ENCODE peak calls at places on chromosomes 7 and 10, in six cellular contexts. Z, R, T, Y, H and O are unnamed samples.

GRCh38 chr10:32139223-32140073 is 83.2 kb upstream of the KIF5B start:
- DNase-seq in Z (peak), R (peak), T (no peak), Y (peak), H (peak), O (peak)

GRCh38 chr10:132329565-132330485 is 2.2 kb upstream of the LRRC27 start:
- DNase-seq in Z (no peak), R (peak), T (peak), Y (no peak), H (peak), O (peak)

GRCh38 chr7:69844264-69844868 is 246.1 kb downstream of the AUTS2 start:
- DNase-seq in Z (no peak), R (no peak), T (no peak), Y (no peak), H (no peak), O (no peak)

GRCh38 chr7:134899729-134900128 is 86.6 kb upstream of the AGBL3 start:
- DNase-seq in Z (no peak), R (no peak), T (no peak), Y (no peak), H (no peak), O (no peak)

GRCh38 chr7:17989546-17989945 is 38.1 kb downstream of the PRPS1L1 start:
- DNase-seq in Z (no peak), R (no peak), T (no peak), Y (no peak), H (no peak), O (no peak)

GRCh38 chr7:112594397-112594796 is 113.6 kb downstream of the LSMEM1 start:
- DNase-seq in Z (no peak), R (peak), T (no peak), Y (no peak), H (no peak), O (no peak)

GRCh38 chr7:139713061-139713460 is 64.7 kb downstream of the HIPK2 start:
- DNase-seq in Z (no peak), R (no peak), T (no peak), Y (no peak), H (no peak), O (no peak)

GRCh38 chr10:11530806-11531205 is 80.6 kb downstream of the USP6NL start:
- DNase-seq in Z (no peak), R (no peak), T (no peak), Y (no peak), H (no peak), O (no peak)

GRCh38 chr7:21805793-21806192 is 139.9 kb downstream of the CDCA7L start:
- DNase-seq in Z (no peak), R (no peak), T (no peak), Y (no peak), H (no peak), O (no peak)

GRCh38 chr7:141593134-141593533 is 41.9 kb downstream of the AGK start:
- DNase-seq in Z (no peak), R (peak), T (no peak), Y (no peak), H (no peak), O (peak)

GRCh38 chr7:64997927-64998391 is 7.1 kb upstream of the ZNF117 start:
- DNase-seq in Z (peak), R (no peak), T (no peak), Y (no peak), H (no peak), O (no peak)

GRCh38 chr7:127927339-127927679 is 103.9 kb downstream of the LRRC4 start:
- DNase-seq in Z (no peak), R (no peak), T (no peak), Y (no peak), H (no peak), O (no peak)

GRCh38 chr7:90582164-90582563 is 14.0 kb upstream of the CDK14 start:
- DNase-seq in Z (no peak), R (no peak), T (no peak), Y (no peak), H (no peak), O (no peak)

GRCh38 chr7:145902123-145902522 is 214.5 kb upstream of the CNTNAP2 start:
- DNase-seq in Z (no peak), R (no peak), T (no peak), Y (no peak), H (no peak), O (no peak)